ENCODE peak calls at places on chromosomes 7 and 10, in eight cellular contexts. One of them, this sample, is unnamed.

GRCh38 chr7:73758581-73759138 is 11.4 kb downstream of the CLDN3 start:
- DNase-seq in cardiac fibroblast: no peak
- DNase-seq in fibroblast of lung: no peak
- DNase-seq in effector memory CD4-positive, alpha-beta T cell: no peak
- DNase-seq in IMR-90: no peak
- DNase-seq in upper lobe of right lung: no peak
- DNase-seq in AG09309: no peak
- DNase-seq in mammary epithelial cell: no peak
- DNase-seq in this sample: no peak

GRCh38 chr10:131738396-131738735 is 162.4 kb upstream of the PPP2R2D start:
- DNase-seq in IMR-90: no peak
- DNase-seq in upper lobe of right lung: peak
- DNase-seq in mammary epithelial cell: no peak
- DNase-seq in fibroblast of lung: no peak
- DNase-seq in cardiac fibroblast: no peak
- DNase-seq in AG09309: no peak
- DNase-seq in effector memory CD4-positive, alpha-beta T cell: no peak
- DNase-seq in this sample: no peak

GRCh38 chr7:5296015-5296621 is 13.4 kb downstream of the SLC29A4 start:
- DNase-seq in AG09309: no peak
- DNase-seq in cardiac fibroblast: no peak
- DNase-seq in IMR-90: no peak
- DNase-seq in mammary epithelial cell: no peak
- DNase-seq in upper lobe of right lung: no peak
- DNase-seq in effector memory CD4-positive, alpha-beta T cell: peak
- DNase-seq in fibroblast of lung: no peak
- DNase-seq in this sample: no peak

GRCh38 chr7:152504367-152504766 is 68.6 kb upstream of the KMT2C start:
- DNase-seq in IMR-90: no peak
- DNase-seq in fibroblast of lung: no peak
- DNase-seq in AG09309: no peak
- DNase-seq in mammary epithelial cell: no peak
- DNase-seq in cardiac fibroblast: no peak
- DNase-seq in effector memory CD4-positive, alpha-beta T cell: no peak
- DNase-seq in upper lobe of right lung: no peak
- DNase-seq in this sample: no peak

GRCh38 chr10:488081-488932 is 201.2 kb downstream of the DIP2C start:
- DNase-seq in upper lobe of right lung: peak
- DNase-seq in cardiac fibroblast: no peak
- DNase-seq in AG09309: no peak
- DNase-seq in IMR-90: no peak
- DNase-seq in mammary epithelial cell: no peak
- DNase-seq in effector memory CD4-positive, alpha-beta T cell: no peak
- DNase-seq in fibroblast of lung: no peak
- DNase-seq in this sample: no peak

GRCh38 chr7:47266131-47266706 is 315.7 kb downstream of the TNS3 start:
- DNase-seq in AG09309: no peak
- DNase-seq in IMR-90: peak
- DNase-seq in upper lobe of right lung: peak
- DNase-seq in cardiac fibroblast: peak
- DNase-seq in mammary epithelial cell: peak
- DNase-seq in effector memory CD4-positive, alpha-beta T cell: no peak
- DNase-seq in fibroblast of lung: peak
- DNase-seq in this sample: peak

GRCh38 chr7:27096756-27097514 is 1.1 kb upstream of the HOXA1 start:
- DNase-seq in IMR-90: peak
- DNase-seq in upper lobe of right lung: peak
- DNase-seq in cardiac fibroblast: no peak
- DNase-seq in AG09309: no peak
- DNase-seq in fibroblast of lung: peak
- DNase-seq in effector memory CD4-positive, alpha-beta T cell: no peak
- DNase-seq in mammary epithelial cell: peak
- DNase-seq in this sample: peak

GRCh38 chr10:48366261-48366660 is 59.8 kb downstream of the MAPK8 start:
- DNase-seq in mammary epithelial cell: peak
- DNase-seq in IMR-90: peak
- DNase-seq in effector memory CD4-positive, alpha-beta T cell: no peak
- DNase-seq in cardiac fibroblast: peak
- DNase-seq in upper lobe of right lung: no peak
- DNase-seq in fibroblast of lung: peak
- DNase-seq in AG09309: no peak
- DNase-seq in this sample: no peak

GRCh38 chr7:119724041-119724792 is 548.8 kb upstream of the KCND2 start:
- DNase-seq in IMR-90: no peak
- DNase-seq in mammary epithelial cell: no peak
- DNase-seq in cardiac fibroblast: no peak
- DNase-seq in effector memory CD4-positive, alpha-beta T cell: no peak
- DNase-seq in fibroblast of lung: no peak
- DNase-seq in upper lobe of right lung: peak
- DNase-seq in AG09309: no peak
- DNase-seq in this sample: no peak

GRCh38 chr7:93146465-93147127 is 1.6 kb downstream of the SAMD9L start:
- DNase-seq in AG09309: no peak
- DNase-seq in fibroblast of lung: no peak
- DNase-seq in effector memory CD4-positive, alpha-beta T cell: no peak
- DNase-seq in mammary epithelial cell: no peak
- DNase-seq in IMR-90: no peak
- DNase-seq in upper lobe of right lung: no peak
- DNase-seq in cardiac fibroblast: no peak
- DNase-seq in this sample: peak
- H3K4me3 ChIP-seq in AG09309: peak
- H3K4me3 ChIP-seq in fibroblast of lung: peak
- H3K4me3 ChIP-seq in effector memory CD4-positive, alpha-beta T cell: peak
- H3K4me3 ChIP-seq in mammary epithelial cell: no peak
- H3K4me3 ChIP-seq in IMR-90: peak
- H3K4me3 ChIP-seq in upper lobe of right lung: peak
- H3K4me3 ChIP-seq in cardiac fibroblast: peak
- H3K4me3 ChIP-seq in this sample: peak

DNA sequence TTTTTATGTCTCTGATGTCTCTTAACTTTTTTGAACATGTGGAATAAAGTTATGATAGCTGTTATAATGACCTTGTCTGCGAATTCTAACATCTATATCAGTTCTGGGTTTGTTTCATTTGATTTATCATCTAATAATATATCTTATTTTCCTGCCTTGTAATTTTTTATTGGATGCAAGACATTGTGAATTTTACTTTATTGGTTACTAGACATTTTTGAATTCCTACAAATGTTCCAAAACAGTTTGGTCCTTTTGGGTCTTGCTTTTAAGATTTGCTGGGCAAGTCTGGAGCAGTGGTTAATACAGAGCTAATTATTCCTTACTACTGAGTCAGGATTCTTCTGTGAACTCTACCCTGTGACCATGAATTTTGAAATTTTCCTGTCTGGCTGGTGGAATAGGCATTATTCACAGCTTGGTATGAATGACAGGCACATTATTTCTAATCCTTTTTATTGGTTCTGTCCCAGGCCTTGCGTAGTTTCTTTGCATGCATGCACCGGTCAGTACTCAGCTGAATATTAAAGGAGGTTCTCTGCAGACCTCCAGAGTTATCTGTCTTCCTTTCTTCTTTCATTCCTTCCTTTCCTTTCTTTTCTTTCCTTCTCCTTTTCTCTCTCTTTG is 9.0 kb downstream of the CUTC start:
- DNase-seq in upper lobe of right lung: no peak
- DNase-seq in IMR-90: no peak
- DNase-seq in effector memory CD4-positive, alpha-beta T cell: no peak
- DNase-seq in mammary epithelial cell: no peak
- DNase-seq in AG09309: no peak
- DNase-seq in cardiac fibroblast: no peak
- DNase-seq in fibroblast of lung: no peak
- DNase-seq in this sample: peak
- H3K4me3 ChIP-seq in upper lobe of right lung: no peak
- H3K4me3 ChIP-seq in IMR-90: no peak
- H3K4me3 ChIP-seq in effector memory CD4-positive, alpha-beta T cell: no peak
- H3K4me3 ChIP-seq in mammary epithelial cell: no peak
- H3K4me3 ChIP-seq in AG09309: no peak
- H3K4me3 ChIP-seq in cardiac fibroblast: no peak
- H3K4me3 ChIP-seq in fibroblast of lung: no peak
- H3K4me3 ChIP-seq in this sample: no peak

GRCh38 chr7:25671087-25671486 is 442.8 kb upstream of the NPVF start:
- DNase-seq in fibroblast of lung: peak
- DNase-seq in effector memory CD4-positive, alpha-beta T cell: no peak
- DNase-seq in mammary epithelial cell: no peak
- DNase-seq in IMR-90: no peak
- DNase-seq in upper lobe of right lung: no peak
- DNase-seq in AG09309: no peak
- DNase-seq in cardiac fibroblast: no peak
- DNase-seq in this sample: no peak
- H3K4me3 ChIP-seq in fibroblast of lung: no peak
- H3K4me3 ChIP-seq in effector memory CD4-positive, alpha-beta T cell: no peak
- H3K4me3 ChIP-seq in mammary epithelial cell: no peak
- H3K4me3 ChIP-seq in IMR-90: no peak
- H3K4me3 ChIP-seq in upper lobe of right lung: no peak
- H3K4me3 ChIP-seq in AG09309: no peak
- H3K4me3 ChIP-seq in cardiac fibroblast: no peak
- H3K4me3 ChIP-seq in this sample: no peak

DNA sequence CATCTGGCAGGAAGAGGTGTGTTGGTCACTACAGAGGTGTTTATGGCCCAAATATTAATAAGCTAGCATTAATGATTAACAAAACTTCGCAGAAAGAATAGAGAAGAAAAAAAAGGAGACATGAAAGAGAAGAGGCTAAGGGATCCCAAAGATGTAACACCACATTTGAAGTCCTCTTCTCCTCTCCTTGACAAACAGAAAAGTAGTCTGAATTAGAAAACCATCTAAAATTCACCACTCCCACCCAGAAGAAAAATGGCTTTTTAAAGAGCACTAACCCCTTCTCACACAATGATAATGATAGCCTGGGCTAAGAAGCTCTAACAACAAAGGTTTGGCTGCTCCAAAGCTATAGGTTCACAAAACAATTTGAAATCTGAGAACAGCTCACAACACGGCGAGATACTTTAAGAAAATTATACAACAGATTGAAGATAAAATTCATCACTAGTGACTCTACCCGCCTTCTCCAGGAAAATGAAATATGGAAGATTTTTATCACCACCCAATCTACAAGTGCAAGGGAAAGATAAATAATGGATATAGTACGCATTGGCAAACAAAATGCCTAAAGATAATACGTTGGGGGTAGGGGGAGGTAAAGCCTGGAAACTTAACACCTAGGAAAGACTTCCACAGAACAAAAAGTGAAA is 7.4 kb downstream of the ITGB1 start:
- DNase-seq in IMR-90: no peak
- DNase-seq in effector memory CD4-positive, alpha-beta T cell: no peak
- DNase-seq in mammary epithelial cell: no peak
- DNase-seq in AG09309: no peak
- DNase-seq in cardiac fibroblast: no peak
- DNase-seq in fibroblast of lung: no peak
- DNase-seq in upper lobe of right lung: no peak
- DNase-seq in this sample: peak
- H3K4me3 ChIP-seq in IMR-90: peak
- H3K4me3 ChIP-seq in effector memory CD4-positive, alpha-beta T cell: peak
- H3K4me3 ChIP-seq in mammary epithelial cell: peak
- H3K4me3 ChIP-seq in AG09309: no peak
- H3K4me3 ChIP-seq in cardiac fibroblast: no peak
- H3K4me3 ChIP-seq in fibroblast of lung: peak
- H3K4me3 ChIP-seq in upper lobe of right lung: no peak
- H3K4me3 ChIP-seq in this sample: peak

DNA sequence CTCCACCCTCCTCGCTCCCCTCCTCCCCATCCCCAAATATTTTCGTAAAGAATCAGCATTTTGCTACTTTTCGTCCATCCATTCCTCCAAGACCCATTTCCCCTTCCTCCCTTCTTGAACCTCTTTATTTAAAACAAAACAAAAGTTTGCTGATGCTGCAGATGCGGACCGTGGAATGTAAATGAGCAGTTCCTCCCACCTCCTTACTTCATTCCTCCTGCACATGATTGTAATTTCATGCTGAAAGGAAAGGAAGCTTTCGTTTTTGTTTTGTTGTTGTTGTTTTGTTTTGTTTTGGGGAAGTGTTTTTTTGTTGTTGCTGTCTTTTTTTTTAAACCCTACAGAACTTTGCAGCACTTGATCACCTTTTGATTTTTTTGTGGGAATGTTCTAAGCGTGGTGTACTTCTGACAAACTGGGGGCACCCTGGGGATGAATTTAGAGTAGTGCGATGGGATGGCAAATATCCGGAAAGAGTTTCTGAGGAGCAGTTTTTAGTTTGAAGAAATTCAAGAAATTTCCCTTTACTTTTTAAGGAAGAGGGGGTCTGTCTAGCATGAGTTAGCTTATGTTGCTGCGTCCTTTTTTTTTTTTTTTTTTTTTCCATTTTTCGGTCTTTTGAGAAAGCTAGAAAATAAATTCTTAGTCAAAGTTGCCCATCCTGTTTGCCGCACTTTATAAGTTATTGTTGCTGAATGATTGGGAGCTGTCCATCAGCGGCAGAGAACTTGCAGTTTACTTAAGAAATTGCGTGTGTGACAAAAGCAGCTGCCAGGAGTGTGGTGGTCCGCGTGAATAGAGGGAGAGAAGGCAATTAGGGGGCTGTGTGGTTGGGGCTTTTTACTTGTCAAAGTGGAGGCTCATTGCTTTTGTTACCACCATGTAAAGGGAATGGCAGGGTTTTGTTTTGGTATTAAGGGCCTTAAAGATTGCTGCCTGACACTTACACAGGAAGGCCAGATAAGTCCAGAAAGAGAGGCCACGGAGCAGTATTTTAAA is 177.5 kb downstream of the TCF7L2 start:
- DNase-seq in AG09309: no peak
- DNase-seq in IMR-90: no peak
- DNase-seq in effector memory CD4-positive, alpha-beta T cell: no peak
- DNase-seq in upper lobe of right lung: no peak
- DNase-seq in mammary epithelial cell: no peak
- DNase-seq in cardiac fibroblast: peak
- DNase-seq in fibroblast of lung: no peak
- DNase-seq in this sample: peak
- H3K4me3 ChIP-seq in AG09309: peak
- H3K4me3 ChIP-seq in IMR-90: no peak
- H3K4me3 ChIP-seq in effector memory CD4-positive, alpha-beta T cell: no peak
- H3K4me3 ChIP-seq in upper lobe of right lung: no peak
- H3K4me3 ChIP-seq in mammary epithelial cell: no peak
- H3K4me3 ChIP-seq in cardiac fibroblast: peak
- H3K4me3 ChIP-seq in fibroblast of lung: peak
- H3K4me3 ChIP-seq in this sample: peak

DNA sequence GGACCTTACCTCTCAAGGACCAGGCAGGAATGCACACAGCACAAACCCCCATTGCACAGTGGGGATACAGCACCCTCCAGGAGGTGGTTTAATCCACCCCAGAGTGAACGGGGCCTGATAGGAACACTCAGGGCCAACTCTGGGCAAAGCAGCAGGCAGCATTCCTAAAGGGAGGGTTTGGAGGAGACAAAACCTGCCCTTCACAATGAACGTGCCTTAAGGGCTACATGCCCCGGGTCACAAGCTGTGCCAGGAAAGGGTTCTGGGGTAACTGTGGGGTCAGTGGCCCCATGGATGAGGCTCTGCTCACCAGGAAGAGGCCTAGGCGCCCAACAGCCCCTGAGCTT is 1.1 kb downstream of the GPRIN2 start:
- DNase-seq in upper lobe of right lung: no peak
- DNase-seq in cardiac fibroblast: no peak
- DNase-seq in effector memory CD4-positive, alpha-beta T cell: no peak
- DNase-seq in IMR-90: no peak
- DNase-seq in mammary epithelial cell: no peak
- DNase-seq in fibroblast of lung: no peak
- DNase-seq in AG09309: no peak
- DNase-seq in this sample: no peak
- H3K4me3 ChIP-seq in upper lobe of right lung: peak
- H3K4me3 ChIP-seq in cardiac fibroblast: no peak
- H3K4me3 ChIP-seq in effector memory CD4-positive, alpha-beta T cell: no peak
- H3K4me3 ChIP-seq in IMR-90: no peak
- H3K4me3 ChIP-seq in mammary epithelial cell: no peak
- H3K4me3 ChIP-seq in fibroblast of lung: no peak
- H3K4me3 ChIP-seq in AG09309: no peak
- H3K4me3 ChIP-seq in this sample: no peak

This sample was measured in fibroblast of villous mesenchyme.